ENCODE peak calls at places on chromosome 22, in four cellular contexts. O, Y, C and V are unnamed samples. For H3K9me3, the result is how much of the 10 kb centered on the place peaks cover.

GRCh38 chr22:36991220-36991619 is 28.0 kb downstream of the TST start:
- DNase-seq in O (no peak), Y (no peak), C (no peak), V (no peak)

GRCh38 chr22:23856721-23857605 is 712 bp upstream of the SLC2A11 start:
- DNase-seq in O (peak), Y (peak), C (peak), V (no peak)

GRCh38 chr22:42440728-42441127 is 8.5 kb upstream of the NFAM1 start:
- DNase-seq in O (no peak), Y (no peak), C (no peak), V (no peak)

GRCh38 chr22:31870890-31871289 is 73.4 kb upstream of the YWHAH start:
- DNase-seq in O (no peak), Y (peak), C (peak), V (peak)

GRCh38 chr22:31627223-31627731 is 34.7 kb downstream of the PISD start:
- DNase-seq in O (no peak), Y (no peak), C (no peak), V (no peak)

GRCh38 chr22:24758164-24758799 is 16.2 kb downstream of the PIWIL3 start:
- DNase-seq in O (peak), Y (peak), C (peak), V (no peak)

GRCh38 chr22:20117656-20118571 is 888 bp upstream of the TRMT2A start:
- DNase-seq in O (peak), Y (peak), C (peak), V (no peak)

GRCh38 chr22:20249797-20250354 is 18.2 kb downstream of the RTN4R start:
- DNase-seq in O (no peak), Y (peak), C (peak), V (no peak)

GRCh38 chr22:23533328-23533762 is 46.7 kb downstream of the IGLL1 start:
- DNase-seq in O (no peak), Y (peak), C (peak), V (peak)

GRCh38 chr22:32164084-32164894 is 5.2 kb upstream of the C22orf42 start:
- DNase-seq in O (no peak), Y (no peak), C (no peak), V (no peak)

GRCh38 chr22:41157083-41157482 is 48.0 kb upstream of the L3MBTL2 start:
- DNase-seq in O (no peak), Y (no peak), C (no peak), V (no peak)

GRCh38 chr22:40679964-40680818 is 907 bp downstream of the MCHR1 start:
- DNase-seq in O (no peak), Y (peak), C (peak), V (no peak)

GRCh38 chr22:37801946-37802309 is 5.8 kb upstream of the GCAT start:
- DNase-seq in O (no peak), Y (peak), C (no peak), V (no peak)

GRCh38 chr22:23077627-23078461 is 7.5 kb downstream of the GNAZ start:
- DNase-seq in O (no peak), Y (no peak), C (no peak), V (no peak)

GRCh38 chr22:31915499-31916065 is 28.8 kb upstream of the YWHAH start:
- DNase-seq in O (no peak), Y (no peak), C (no peak), V (no peak)

GRCh38 chr22:42673898-42674390 is 24.8 kb upstream of the CYB5R3 start:
- DNase-seq in O (no peak), Y (peak), C (peak), V (no peak)

GRCh38 chr22:38305481-38306448 is 11.5 kb downstream of the CSNK1E start:
- DNase-seq in O (no peak), Y (peak), C (peak), V (no peak)

GRCh38 chr22:31449521-31449920 is 40.1 kb downstream of the EIF4ENIF1 start:
- DNase-seq in O (no peak), Y (no peak), C (no peak), V (no peak)

GRCh38 chr22:48097723-48098122 is 1335.3 kb downstream of the TBC1D22A start:
- DNase-seq in O (no peak), Y (no peak), C (no peak), V (no peak)

GRCh38 chr22:48098936-48099245 is 1336.4 kb downstream of the TBC1D22A start:
- DNase-seq in O (no peak), Y (no peak), C (no peak), V (no peak)

GRCh38 chr22:48099251-48099650 is 1336.8 kb downstream of the TBC1D22A start:
- DNase-seq in O (no peak), Y (no peak), C (no peak), V (no peak)

GRCh38 chr22:48099671-48100070 is 1337.2 kb downstream of the TBC1D22A start:
- DNase-seq in O (no peak), Y (no peak), C (no peak), V (no peak)

GRCh38 chr22:48098243-48098935 is 1335.9 kb downstream of the TBC1D22A start:
- DNase-seq in O (no peak), Y (no peak), C (no peak), V (no peak)
- H3K9me3 ChIP-seq in O (under half), Y (under half), C (under half), V (under half)

GRCh38 chr22:48624401-48624800 is 1203.3 kb downstream of the BRD1 start:
- DNase-seq in O (no peak), Y (no peak), C (no peak), V (no peak)
- H3K9me3 ChIP-seq in O (under half), Y (under half), C (under half), V (under half)

DNA sequence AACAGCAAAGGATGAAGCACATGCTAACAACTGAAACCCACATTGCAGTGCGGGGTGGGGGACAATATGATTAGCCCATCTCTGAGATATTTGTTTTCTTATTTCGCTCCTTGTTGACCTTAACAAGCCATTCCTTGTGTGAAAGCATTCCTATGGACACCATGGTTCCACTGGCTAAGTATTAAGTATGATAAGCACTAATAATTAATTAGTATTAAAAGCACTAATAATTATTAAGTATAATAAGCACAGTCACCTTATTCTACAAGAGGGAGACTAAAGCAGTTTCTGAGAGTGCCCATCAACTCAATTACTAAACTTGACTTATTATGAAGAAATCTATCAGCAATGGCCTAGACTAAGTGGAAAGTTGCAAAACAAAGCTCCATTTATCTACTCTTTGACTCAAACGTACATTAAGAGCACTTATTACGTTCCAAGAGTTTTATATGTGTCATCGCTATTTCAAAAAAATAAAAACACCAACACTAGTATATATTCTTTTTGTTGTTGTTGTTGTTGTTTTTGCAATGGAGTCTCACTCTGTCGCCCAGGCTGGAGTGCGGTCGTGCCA is 65.3 kb downstream of the RBFOX2 start:
- DNase-seq in O (no peak), Y (no peak), C (peak), V (no peak)
- H3K9me3 ChIP-seq in O (under half), Y (under half), C (under half), V (under half)

DNA sequence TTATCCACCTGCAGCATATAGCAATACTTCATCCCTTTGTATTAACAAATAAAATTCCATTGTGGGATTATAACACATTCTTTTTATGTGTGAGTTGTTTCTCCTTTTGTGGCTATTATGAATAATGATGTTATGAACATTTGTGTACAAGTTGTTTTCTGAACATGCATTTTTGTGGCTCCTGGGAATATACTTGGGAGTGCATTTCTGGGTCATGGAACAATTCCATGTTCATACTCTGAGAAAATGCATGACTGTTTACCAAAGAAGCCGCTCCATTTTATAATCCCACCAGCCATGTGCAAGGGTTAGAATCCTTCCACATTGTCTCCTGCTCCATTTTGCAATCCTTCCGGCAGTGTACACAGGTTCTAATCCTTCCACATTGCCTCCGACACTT is 713.8 kb downstream of the TBC1D22A start:
- DNase-seq in O (no peak), Y (no peak), C (no peak), V (no peak)
- H3K9me3 ChIP-seq in O (under half), Y (under half), C (under half), V (under half)

GRCh38 chr22:49738006-49738405 is 89.7 kb downstream of the BRD1 start:
- DNase-seq in O (no peak), Y (no peak), C (no peak), V (no peak)

GRCh38 chr22:49739138-49739537 is 88.5 kb downstream of the BRD1 start:
- DNase-seq in O (no peak), Y (no peak), C (no peak), V (no peak)

GRCh38 chr22:49740242-49740641 is 87.4 kb downstream of the BRD1 start:
- DNase-seq in O (no peak), Y (no peak), C (no peak), V (no peak)

GRCh38 chr22:49737101-49737551 is 90.5 kb downstream of the BRD1 start:
- DNase-seq in O (no peak), Y (no peak), C (no peak), V (no peak)

GRCh38 chr22:49738566-49738965 is 89.1 kb downstream of the BRD1 start:
- DNase-seq in O (no peak), Y (no peak), C (no peak), V (no peak)
- H3K9me3 ChIP-seq in O (under half), Y (under half), C (under half), V (under half)

DNA sequence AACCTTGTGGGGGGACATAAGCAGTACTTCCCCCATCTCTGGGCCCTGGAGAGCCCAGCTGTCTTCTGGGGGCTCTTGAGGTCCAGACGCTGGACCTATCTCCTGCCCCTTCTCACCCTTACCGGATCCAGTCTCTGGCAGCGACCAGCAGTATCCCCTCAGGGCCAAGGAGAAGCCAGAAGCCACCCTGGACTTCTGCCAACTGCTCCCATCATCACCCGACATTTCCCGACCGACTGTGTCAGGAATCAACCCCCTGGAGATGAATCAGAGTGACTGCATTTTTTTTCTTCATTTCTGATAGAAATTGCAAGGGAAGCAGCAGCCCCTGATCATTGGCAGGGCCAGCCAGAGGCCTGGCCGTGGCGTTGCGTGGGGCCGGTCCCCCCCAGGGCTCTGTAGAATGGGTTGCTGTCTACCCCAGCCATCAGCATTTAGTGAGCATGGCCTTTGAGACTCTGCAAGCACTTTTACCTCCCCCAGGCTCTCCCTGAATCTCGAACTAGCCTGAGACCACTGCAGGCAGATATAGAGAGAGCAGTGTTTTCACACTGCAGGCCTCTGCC is 5.2 kb upstream of the LIF start:
- DNase-seq in O (peak), Y (peak), C (peak), V (no peak)
- H3K9me3 ChIP-seq in O (under half), Y (under half), C (under half), V (under half)

DNA sequence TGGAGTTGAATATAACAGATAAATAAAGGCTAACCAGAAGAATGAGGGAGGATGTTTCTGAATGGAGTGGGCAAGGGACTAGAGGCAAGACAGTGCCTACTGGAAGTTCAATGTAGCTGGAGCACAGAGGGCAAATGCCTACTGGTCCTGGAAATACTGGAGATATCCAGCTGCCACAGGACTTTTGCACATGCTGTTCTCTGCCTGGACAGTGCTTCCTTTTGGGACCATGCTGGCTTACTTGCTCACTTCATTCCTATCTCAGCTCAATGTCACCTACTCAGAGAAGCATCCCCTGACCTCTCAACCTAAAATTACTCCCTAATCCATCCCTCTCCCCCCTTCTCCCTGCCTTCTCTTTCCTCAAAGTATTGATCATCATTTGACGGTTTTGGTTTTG is 20.2 kb downstream of the RASD2 start:
- DNase-seq in O (no peak), Y (no peak), C (no peak), V (no peak)
- H3K9me3 ChIP-seq in O (under half), Y (under half), C (under half), V (under half)